ENCODE peak calls at places on chromosomes 1 and 21, in five cellular contexts. One of them, this sample, is unnamed.

GRCh38 chr1:230629511-230629910 is 12.8 kb upstream of the COG2 start:
- DNase-seq in K562: no peak
- DNase-seq in GM13976: no peak
- DNase-seq in fibroblast of mammary gland: peak
- DNase-seq in spleen: no peak
- DNase-seq in this sample: no peak

GRCh38 chr1:100959502-100960060 is 63.7 kb downstream of the SLC30A7 start:
- DNase-seq in fibroblast of mammary gland: peak
- DNase-seq in spleen: no peak
- DNase-seq in GM13976: no peak
- DNase-seq in K562: no peak
- DNase-seq in this sample: no peak

GRCh38 chr1:227903061-227903521 is 44.6 kb downstream of the WNT9A start:
- DNase-seq in K562: no peak
- DNase-seq in fibroblast of mammary gland: no peak
- DNase-seq in spleen: peak
- DNase-seq in GM13976: no peak
- DNase-seq in this sample: no peak

GRCh38 chr1:41371630-41372599 is 10.7 kb downstream of the FOXO6 start:
- DNase-seq in K562: no peak
- DNase-seq in fibroblast of mammary gland: no peak
- DNase-seq in spleen: no peak
- DNase-seq in GM13976: no peak
- DNase-seq in this sample: peak

GRCh38 chr1:157961805-157962762 is 31.4 kb upstream of the KIRREL1 start:
- DNase-seq in K562: no peak
- DNase-seq in fibroblast of mammary gland: peak
- DNase-seq in GM13976: no peak
- DNase-seq in spleen: no peak
- DNase-seq in this sample: no peak

GRCh38 chr1:179881642-179882252 is 338 bp upstream of the TOR1AIP1 start:
- DNase-seq in fibroblast of mammary gland: peak
- DNase-seq in spleen: no peak
- DNase-seq in GM13976: no peak
- DNase-seq in K562: peak
- DNase-seq in this sample: no peak

GRCh38 chr1:94045465-94046056 is 75.4 kb downstream of the ABCA4 start:
- DNase-seq in spleen: peak
- DNase-seq in GM13976: peak
- DNase-seq in fibroblast of mammary gland: peak
- DNase-seq in K562: peak
- DNase-seq in this sample: peak

GRCh38 chr1:65027699-65028358 is 61.5 kb upstream of the JAK1 start:
- DNase-seq in GM13976: no peak
- DNase-seq in fibroblast of mammary gland: peak
- DNase-seq in spleen: no peak
- DNase-seq in K562: no peak
- DNase-seq in this sample: no peak

GRCh38 chr21:45590726-45591618 is 48.7 kb upstream of the SLC19A1 start:
- DNase-seq in spleen: peak
- DNase-seq in fibroblast of mammary gland: no peak
- DNase-seq in GM13976: peak
- DNase-seq in K562: no peak
- DNase-seq in this sample: peak

GRCh38 chr1:31502926-31503511 is 73.3 kb upstream of the TINAGL1 start:
- DNase-seq in spleen: no peak
- DNase-seq in fibroblast of mammary gland: no peak
- DNase-seq in GM13976: no peak
- DNase-seq in K562: no peak
- DNase-seq in this sample: no peak

GRCh38 chr1:31503581-31503980 is 72.7 kb upstream of the TINAGL1 start:
- DNase-seq in K562: no peak
- DNase-seq in GM13976: no peak
- DNase-seq in fibroblast of mammary gland: no peak
- DNase-seq in spleen: no peak
- DNase-seq in this sample: no peak

GRCh38 chr1:31505884-31506497 is 70.3 kb upstream of the TINAGL1 start:
- DNase-seq in GM13976: no peak
- DNase-seq in K562: no peak
- DNase-seq in spleen: no peak
- DNase-seq in fibroblast of mammary gland: peak
- DNase-seq in this sample: no peak

GRCh38 chr1:31502253-31502652 is 74.1 kb upstream of the TINAGL1 start:
- DNase-seq in spleen: no peak
- DNase-seq in GM13976: no peak
- DNase-seq in K562: no peak
- DNase-seq in fibroblast of mammary gland: no peak
- DNase-seq in this sample: no peak

DNA sequence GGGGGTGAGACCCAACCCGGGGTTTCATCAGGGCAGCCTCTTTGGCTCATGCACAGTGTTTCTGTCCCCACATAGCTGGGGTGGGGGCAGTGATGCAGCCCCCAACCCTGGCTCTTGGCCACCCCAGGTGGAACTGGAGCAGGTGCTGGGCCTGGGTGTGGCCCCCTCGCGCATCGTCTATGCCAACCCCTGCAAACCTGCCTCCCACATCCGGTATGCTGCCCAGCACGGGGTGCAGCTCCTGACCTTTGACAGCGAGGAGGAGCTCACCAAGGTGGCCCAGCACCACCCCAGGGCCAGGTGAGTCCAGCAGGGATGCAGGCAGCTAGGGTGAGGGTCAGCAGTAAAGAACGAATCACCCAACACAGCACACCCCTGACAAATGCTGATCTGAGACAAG is 72.3 kb upstream of the TINAGL1 start:
- DNase-seq in GM13976: no peak
- DNase-seq in K562: no peak
- DNase-seq in spleen: no peak
- DNase-seq in fibroblast of mammary gland: no peak
- DNase-seq in this sample: no peak
- TF ChIP-seq CTCF in GM13976: no peak
- TF ChIP-seq CTCF in K562: no peak
- TF ChIP-seq CTCF in spleen: no peak
- TF ChIP-seq CTCF in fibroblast of mammary gland: no peak
- TF ChIP-seq CTCF in this sample: no peak

GRCh38 chr1:40179496-40180089 is 18.4 kb downstream of the RLF start:
- DNase-seq in GM13976: no peak
- DNase-seq in fibroblast of mammary gland: no peak
- DNase-seq in spleen: no peak
- DNase-seq in K562: no peak
- DNase-seq in this sample: no peak

GRCh38 chr1:40187399-40187798 is 26.2 kb downstream of the RLF start:
- DNase-seq in K562: no peak
- DNase-seq in GM13976: no peak
- DNase-seq in fibroblast of mammary gland: no peak
- DNase-seq in spleen: no peak
- DNase-seq in this sample: no peak

GRCh38 chr1:40184193-40184592 is 23.0 kb downstream of the RLF start:
- DNase-seq in spleen: no peak
- DNase-seq in GM13976: no peak
- DNase-seq in K562: peak
- DNase-seq in fibroblast of mammary gland: no peak
- DNase-seq in this sample: no peak

GRCh38 chr1:40185951-40186864 is 25.0 kb downstream of the RLF start:
- DNase-seq in fibroblast of mammary gland: peak
- DNase-seq in GM13976: peak
- DNase-seq in spleen: no peak
- DNase-seq in K562: no peak
- DNase-seq in this sample: no peak

GRCh38 chr1:40182956-40183710 is 21.9 kb downstream of the RLF start:
- DNase-seq in GM13976: no peak
- DNase-seq in spleen: no peak
- DNase-seq in K562: peak
- DNase-seq in fibroblast of mammary gland: peak
- DNase-seq in this sample: no peak
- TF ChIP-seq CTCF in GM13976: peak
- TF ChIP-seq CTCF in spleen: no peak
- TF ChIP-seq CTCF in K562: peak
- TF ChIP-seq CTCF in fibroblast of mammary gland: peak
- TF ChIP-seq CTCF in this sample: peak

GRCh38 chr1:222054416-222054815 is 312.5 kb upstream of the DUSP10 start:
- DNase-seq in GM13976: no peak
- DNase-seq in K562: no peak
- DNase-seq in spleen: no peak
- DNase-seq in fibroblast of mammary gland: no peak
- DNase-seq in this sample: no peak

GRCh38 chr1:222061711-222062359 is 319.9 kb upstream of the DUSP10 start:
- DNase-seq in GM13976: no peak
- DNase-seq in fibroblast of mammary gland: peak
- DNase-seq in spleen: no peak
- DNase-seq in K562: no peak
- DNase-seq in this sample: no peak

GRCh38 chr1:222060247-222060851 is 318.5 kb upstream of the DUSP10 start:
- DNase-seq in K562: no peak
- DNase-seq in fibroblast of mammary gland: no peak
- DNase-seq in GM13976: no peak
- DNase-seq in spleen: no peak
- DNase-seq in this sample: no peak

GRCh38 chr1:222057162-222057561 is 315.3 kb upstream of the DUSP10 start:
- DNase-seq in K562: no peak
- DNase-seq in fibroblast of mammary gland: no peak
- DNase-seq in spleen: no peak
- DNase-seq in GM13976: no peak
- DNase-seq in this sample: no peak

DNA sequence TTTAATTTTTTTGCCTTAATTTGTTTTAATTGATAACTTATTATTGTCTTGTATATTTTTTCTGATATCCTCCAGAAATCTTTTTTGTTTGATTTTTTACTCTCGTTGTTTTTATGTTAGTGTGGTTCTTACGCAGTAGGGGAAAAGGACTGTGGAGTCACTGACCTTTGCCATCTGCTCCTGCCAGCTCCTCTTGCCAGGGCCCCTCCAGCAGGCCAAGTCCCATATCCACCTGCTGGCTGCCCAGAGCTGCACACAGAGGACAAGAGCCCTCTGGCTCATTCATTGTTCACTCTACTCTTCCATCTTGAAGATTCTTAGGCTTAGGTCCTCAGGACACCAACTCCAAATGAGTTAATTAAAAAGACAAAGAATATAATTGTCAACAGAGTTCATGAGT is 316.4 kb upstream of the DUSP10 start:
- DNase-seq in fibroblast of mammary gland: no peak
- DNase-seq in GM13976: no peak
- DNase-seq in spleen: no peak
- DNase-seq in K562: no peak
- DNase-seq in this sample: no peak
- TF ChIP-seq CTCF in fibroblast of mammary gland: no peak
- TF ChIP-seq CTCF in GM13976: no peak
- TF ChIP-seq CTCF in spleen: no peak
- TF ChIP-seq CTCF in K562: no peak
- TF ChIP-seq CTCF in this sample: no peak

GRCh38 chr1:25727819-25728286 is 72.1 kb upstream of the SELENON start:
- DNase-seq in K562: no peak
- DNase-seq in fibroblast of mammary gland: no peak
- DNase-seq in GM13976: no peak
- DNase-seq in spleen: no peak
- DNase-seq in this sample: no peak
- TF ChIP-seq CTCF in K562: no peak
- TF ChIP-seq CTCF in fibroblast of mammary gland: no peak
- TF ChIP-seq CTCF in GM13976: no peak
- TF ChIP-seq CTCF in spleen: no peak
- TF ChIP-seq CTCF in this sample: no peak

GRCh38 chr1:205670611-205671430 is 9.5 kb downstream of the SLC45A3 start:
- DNase-seq in K562: no peak
- DNase-seq in GM13976: no peak
- DNase-seq in fibroblast of mammary gland: no peak
- DNase-seq in spleen: no peak
- DNase-seq in this sample: peak

GRCh38 chr1:205672929-205673328 is 7.4 kb downstream of the SLC45A3 start:
- DNase-seq in GM13976: no peak
- DNase-seq in fibroblast of mammary gland: no peak
- DNase-seq in spleen: no peak
- DNase-seq in K562: no peak
- DNase-seq in this sample: no peak

GRCh38 chr1:205670143-205670431 is 10.2 kb downstream of the SLC45A3 start:
- DNase-seq in spleen: no peak
- DNase-seq in GM13976: no peak
- DNase-seq in K562: no peak
- DNase-seq in fibroblast of mammary gland: no peak
- DNase-seq in this sample: no peak

GRCh38 chr1:205675247-205675646 is 5.1 kb downstream of the SLC45A3 start:
- DNase-seq in spleen: no peak
- DNase-seq in K562: no peak
- DNase-seq in fibroblast of mammary gland: no peak
- DNase-seq in GM13976: no peak
- DNase-seq in this sample: no peak

DNA sequence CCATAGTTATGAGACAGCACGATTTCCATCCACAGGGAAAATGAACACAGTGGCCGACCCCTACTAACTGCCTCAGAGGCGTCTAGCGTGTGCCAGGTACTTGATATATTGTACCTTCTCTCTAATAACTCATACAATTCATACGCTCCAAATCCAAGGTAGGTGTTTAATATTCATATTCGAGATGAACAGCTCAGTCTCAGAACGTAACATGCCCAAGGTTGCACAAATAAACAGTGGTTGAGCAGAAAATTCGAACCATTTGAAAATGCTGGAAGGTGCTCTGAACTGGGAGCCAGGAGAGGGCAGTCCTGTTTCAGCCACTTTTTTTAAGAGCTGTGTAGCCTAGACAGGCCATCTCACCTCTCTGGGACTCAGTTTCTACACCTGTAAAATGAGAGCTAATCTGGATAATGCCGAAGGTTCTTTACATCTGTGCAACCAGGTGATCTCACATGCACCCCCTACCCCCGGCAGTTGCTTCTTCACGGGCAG is 7.9 kb downstream of the SLC45A3 start:
- DNase-seq in K562: no peak
- DNase-seq in GM13976: no peak
- DNase-seq in spleen: no peak
- DNase-seq in fibroblast of mammary gland: no peak
- DNase-seq in this sample: no peak
- TF ChIP-seq CTCF in K562: peak
- TF ChIP-seq CTCF in GM13976: no peak
- TF ChIP-seq CTCF in spleen: no peak
- TF ChIP-seq CTCF in fibroblast of mammary gland: no peak
- TF ChIP-seq CTCF in this sample: no peak